ENCODE peak calls at places on chromosome 10, in five cellular contexts. R is IMR-90, I is SK-N-SH, T is GM12878, Q is K562. M is an unnamed sample.

GRCh38 chr10:132394201-132394811 is 2.7 kb upstream of the PWWP2B start:
- DNase-seq in I (no peak), Q (no peak), R (no peak), T (no peak), M (no peak)

GRCh38 chr10:99341860-99342517 is 12.8 kb downstream of the CNNM1 start:
- DNase-seq in T (no peak), R (peak), I (no peak), Q (no peak), M (no peak)

GRCh38 chr10:50033481-50033880 is 34.3 kb upstream of the WASHC2A start:
- DNase-seq in R (peak), Q (no peak), T (no peak), I (no peak), M (no peak)

GRCh38 chr10:71920540-71921318 is 43.5 kb upstream of the CHST3 start:
- DNase-seq in Q (peak), T (no peak), R (no peak), I (no peak), M (no peak)

GRCh38 chr10:119742988-119743646 is 17.3 kb downstream of the INPP5F start:
- DNase-seq in Q (no peak), T (no peak), R (peak), I (no peak), M (no peak)

GRCh38 chr10:97188234-97188847 is 2.6 kb upstream of the SLIT1 start:
- DNase-seq in T (no peak), I (no peak), Q (no peak), R (no peak), M (no peak)

GRCh38 chr10:37478381-37478780 is 353.0 kb downstream of the ANKRD30A start:
- DNase-seq in I (no peak), T (no peak), R (no peak), Q (no peak), M (no peak)

GRCh38 chr10:5469353-5470061 is 29.9 kb downstream of the CALML5 start:
- DNase-seq in I (no peak), T (no peak), R (no peak), Q (no peak), M (no peak)

GRCh38 chr10:35768731-35769130 is 126.6 kb upstream of the FZD8 start:
- DNase-seq in T (no peak), Q (no peak), R (no peak), I (no peak), M (no peak)

GRCh38 chr10:78436706-78437406 is 403.2 kb downstream of the RPS24 start:
- DNase-seq in I (no peak), T (no peak), R (no peak), Q (no peak), M (no peak)

GRCh38 chr10:75959209-75959608 is 527.8 kb downstream of the LRMDA start:
- DNase-seq in Q (no peak), I (no peak), R (peak), T (no peak), M (peak)

GRCh38 chr10:80473096-80473657 is 19.1 kb downstream of the TSPAN14 start:
- DNase-seq in Q (no peak), I (no peak), T (no peak), R (no peak), M (no peak)

GRCh38 chr10:89241491-89242339 is 9.9 kb downstream of the LIPA start:
- DNase-seq in Q (no peak), T (no peak), R (peak), I (no peak), M (no peak)

GRCh38 chr10:31346953-31347352 is 27.9 kb downstream of the ZEB1 start:
- DNase-seq in T (no peak), I (no peak), Q (no peak), R (no peak), M (no peak)

GRCh38 chr10:49649936-49650723 is 29.3 kb upstream of the C10orf53 start:
- DNase-seq in I (peak), Q (no peak), T (no peak), R (no peak), M (no peak)

GRCh38 chr10:47186941-47187340 is 113.1 kb upstream of the GDF10 start:
- DNase-seq in I (no peak), Q (no peak), T (no peak), R (no peak), M (no peak)

GRCh38 chr10:76210241-76210640 is 778.8 kb downstream of the LRMDA start:
- DNase-seq in Q (no peak), I (no peak), R (no peak), T (no peak), M (no peak)

GRCh38 chr10:106705576-106706526 is 458.7 kb downstream of the SORCS1 start:
- DNase-seq in I (peak), Q (peak), R (peak), T (no peak), M (peak)

GRCh38 chr10:805635-806305 is 116.3 kb upstream of the DIP2C start:
- DNase-seq in T (no peak), I (no peak), R (no peak), Q (no peak), M (no peak)

GRCh38 chr10:68861253-68861652 is 33.9 kb downstream of the STOX1 start:
- DNase-seq in T (no peak), I (no peak), R (no peak), Q (no peak), M (peak)

GRCh38 chr10:2978111-2978510 is 89.2 kb upstream of the PFKP start:
- DNase-seq in T (peak), I (peak), R (peak), Q (peak), M (peak)

GRCh38 chr10:60003709-60004191 is 97.4 kb upstream of the CCDC6 start:
- DNase-seq in T (no peak), Q (no peak), I (no peak), R (no peak), M (no peak)

GRCh38 chr10:5546891-5547683 is 22.3 kb downstream of the CALML3 start:
- DNase-seq in T (no peak), Q (no peak), R (peak), I (no peak), M (peak)

GRCh38 chr10:7756360-7756992 is 31.3 kb downstream of the KIN start:
- DNase-seq in Q (no peak), I (no peak), R (peak), T (no peak), M (peak)

GRCh38 chr10:99906470-99906869 is 103.3 kb downstream of the DNMBP start:
- DNase-seq in I (no peak), R (peak), T (no peak), Q (peak), M (peak)

GRCh38 chr10:25689346-25690095 is 244.5 kb upstream of the MYO3A start:
- DNase-seq in I (no peak), R (no peak), T (no peak), Q (no peak), M (no peak)

GRCh38 chr10:95333997-95334792 is 43.4 kb upstream of the PDLIM1 start:
- DNase-seq in Q (no peak), T (no peak), R (peak), I (no peak), M (peak)

GRCh38 chr10:3813986-3814831 is 29.2 kb upstream of the KLF6 start:
- DNase-seq in Q (no peak), R (peak), I (no peak), T (no peak), M (no peak)

GRCh38 chr10:22597142-22597541 is 117.2 kb downstream of the PIP4K2A start:
- DNase-seq in T (peak), R (peak), I (no peak), Q (no peak), M (no peak)

GRCh38 chr10:43249962-43250624 is 16.8 kb downstream of the RASGEF1A start:
- DNase-seq in I (no peak), Q (no peak), T (no peak), R (no peak), M (no peak)

GRCh38 chr10:43251664-43252165 is 15.2 kb downstream of the RASGEF1A start:
- DNase-seq in I (peak), T (no peak), Q (no peak), R (no peak), M (no peak)

GRCh38 chr10:43250625-43250924 is 16.3 kb downstream of the RASGEF1A start:
- DNase-seq in I (no peak), Q (no peak), T (no peak), R (no peak), M (no peak)

GRCh38 chr10:43252166-43252784 is 14.6 kb downstream of the RASGEF1A start:
- DNase-seq in R (no peak), Q (no peak), T (no peak), I (no peak), M (no peak)

DNA sequence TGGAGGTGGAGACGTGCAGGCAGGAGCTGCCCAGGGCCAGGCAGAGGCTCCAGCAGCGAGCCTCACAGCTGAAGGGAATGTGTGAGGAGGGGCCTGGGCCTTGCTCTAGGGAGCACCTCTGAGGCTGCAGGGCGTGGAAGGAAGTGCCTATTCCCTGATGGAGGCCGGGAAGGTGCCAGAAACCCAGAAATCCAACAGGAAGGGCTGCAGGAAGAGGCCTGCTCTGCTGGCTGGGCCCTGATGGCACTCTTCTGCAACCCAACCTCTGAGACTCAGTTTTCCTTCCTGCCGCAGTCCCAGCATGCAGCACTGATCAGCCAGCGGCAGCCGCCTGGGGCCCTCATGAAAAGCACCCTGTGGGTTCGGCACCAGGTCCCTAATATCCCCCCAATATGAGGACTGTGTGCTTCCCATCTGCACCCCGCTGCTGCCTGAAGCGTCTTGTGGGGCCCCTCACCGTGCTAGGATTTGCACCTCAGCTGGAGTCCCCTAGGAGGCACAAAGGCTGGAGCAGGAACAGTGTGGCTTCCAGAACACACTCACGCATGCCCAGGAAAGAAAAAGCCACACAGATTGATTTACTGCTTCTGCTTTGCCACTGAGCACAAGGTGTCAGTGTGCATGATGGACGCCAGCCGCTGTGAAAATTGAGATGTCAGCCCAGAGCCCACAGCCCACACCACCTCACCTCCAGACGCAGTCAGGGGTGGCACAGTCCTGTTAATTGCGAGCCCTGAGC is 15.8 kb downstream of the RASGEF1A start:
- DNase-seq in T (no peak), R (no peak), I (no peak), Q (no peak), M (no peak)
- TF ChIP-seq RCOR1 in T (no peak), R (no peak), I (no peak), Q (no peak), M (no peak)

DNA sequence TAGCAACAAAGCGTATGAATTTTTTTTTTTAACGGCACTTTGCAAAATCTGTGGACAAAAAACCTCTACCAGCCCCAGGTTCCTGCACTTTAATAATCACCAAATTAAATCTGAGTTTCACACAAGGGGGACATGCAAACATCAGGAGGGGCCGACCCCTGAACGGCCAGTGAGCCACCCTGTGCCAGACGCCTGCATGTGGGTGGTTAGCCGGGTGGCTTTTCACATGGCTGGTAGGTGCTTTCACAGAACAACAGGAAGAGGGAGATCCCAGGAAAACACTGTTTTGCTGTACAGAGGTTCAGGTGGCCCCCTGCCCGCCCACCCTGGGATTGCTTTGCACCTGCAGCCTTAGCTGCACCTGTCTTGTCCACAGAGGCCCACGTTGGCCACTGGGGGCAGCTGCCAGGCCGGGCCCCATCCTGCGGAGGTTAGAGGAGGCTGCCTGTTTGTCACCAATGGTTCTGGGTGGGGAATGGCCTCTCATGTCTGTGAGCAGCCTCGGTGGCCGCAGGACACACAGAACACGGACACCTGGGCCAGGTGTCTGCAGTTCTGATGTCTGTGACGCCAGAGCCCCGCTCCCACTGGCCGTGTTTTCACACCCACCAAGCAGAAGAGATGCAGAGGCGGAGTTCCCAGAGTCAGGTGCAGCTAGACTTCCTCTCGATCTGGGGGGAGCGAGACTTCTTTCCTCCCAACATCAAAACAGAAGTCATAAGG is 107.7 kb downstream of the FAM53B start:
- DNase-seq in Q (no peak), R (no peak), I (no peak), T (no peak), M (no peak)
- TF ChIP-seq RCOR1 in Q (no peak), R (no peak), I (no peak), T (no peak), M (no peak)

GRCh38 chr10:121998462-121998861 is 9.5 kb downstream of the TACC2 start:
- DNase-seq in Q (no peak), I (no peak), R (no peak), T (no peak), M (no peak)
- TF ChIP-seq RCOR1 in Q (no peak), I (no peak), R (no peak), T (no peak), M (no peak)

GRCh38 chr10:101085846-101086245 is 24.1 kb downstream of the KAZALD1 start:
- DNase-seq in R (no peak), I (no peak), Q (no peak), T (no peak), M (no peak)
- TF ChIP-seq RCOR1 in R (no peak), I (no peak), Q (no peak), T (no peak), M (no peak)

GRCh38 chr10:69914373-69915268 is 112.9 kb downstream of the COL13A1 start:
- DNase-seq in T (no peak), R (peak), I (peak), Q (peak), M (peak)
- TF ChIP-seq RCOR1 in T (no peak), R (no peak), I (no peak), Q (no peak), M (no peak)

DNA sequence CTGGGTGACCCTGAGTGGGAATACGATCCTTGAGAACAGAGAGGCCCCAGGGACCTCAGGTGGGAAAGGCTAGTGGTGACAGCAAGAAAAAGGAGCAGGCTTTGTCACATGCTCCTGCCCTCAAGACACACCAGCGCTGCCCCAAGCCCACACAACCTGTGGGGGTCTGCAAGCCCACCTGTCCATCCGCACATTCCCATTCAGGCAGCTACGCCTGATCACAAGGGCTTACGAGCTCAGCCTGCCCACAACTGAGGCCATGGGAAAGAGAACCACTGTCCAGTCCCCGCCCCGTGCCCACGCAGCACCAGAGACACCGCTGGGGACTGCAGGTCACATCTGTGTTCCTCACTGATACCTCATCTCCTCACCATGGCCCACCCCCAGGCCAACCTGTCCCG is 26.7 kb downstream of the EBF3 start:
- DNase-seq in I (no peak), T (no peak), Q (no peak), R (no peak), M (no peak)
- TF ChIP-seq RCOR1 in I (no peak), T (no peak), Q (no peak), R (no peak), M (no peak)

GRCh38 chr10:52379287-52379686 is 65.2 kb downstream of the DKK1 start:
- DNase-seq in Q (no peak), I (no peak), R (no peak), T (no peak), M (no peak)
- TF ChIP-seq RCOR1 in Q (no peak), I (no peak), R (no peak), T (no peak), M (no peak)

DNA sequence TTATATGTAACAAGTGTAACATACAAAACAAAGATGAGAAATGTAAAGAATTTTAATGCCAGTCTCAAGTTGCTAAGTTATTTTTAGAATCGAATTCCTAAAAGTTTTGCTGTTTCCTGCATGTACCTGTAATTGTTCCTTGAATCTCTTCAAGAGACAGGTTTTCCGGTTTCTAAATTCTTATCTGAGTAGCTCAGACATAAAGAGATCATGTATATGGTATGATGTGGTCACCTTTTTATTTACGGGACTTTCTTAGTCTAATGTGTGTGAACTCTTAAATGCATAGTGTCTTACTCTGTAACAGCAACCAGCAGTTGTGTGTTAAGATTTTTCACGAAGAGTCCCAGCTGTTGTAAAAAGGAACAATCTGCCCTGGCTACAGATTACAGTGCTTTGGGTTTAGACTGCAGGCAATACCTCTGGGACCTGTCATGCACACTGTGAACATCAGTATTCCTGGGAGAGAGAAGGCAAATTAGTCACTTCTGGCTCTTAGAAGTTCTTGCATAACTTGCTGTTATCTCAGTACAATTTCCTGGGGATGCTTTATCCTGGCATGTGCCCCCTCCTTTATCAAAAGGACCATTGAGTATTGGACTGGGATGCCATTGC is 263.4 kb downstream of the BICC1 start:
- DNase-seq in Q (no peak), R (peak), T (no peak), I (no peak), M (no peak)
- TF ChIP-seq RCOR1 in Q (no peak), R (peak), T (no peak), I (no peak), M (no peak)

GRCh38 chr10:12720217-12720981 is 281.1 kb downstream of the CCDC3 start:
- DNase-seq in T (no peak), I (no peak), Q (no peak), R (peak), M (peak)

GRCh38 chr10:12717981-12718707 is 283.4 kb downstream of the CCDC3 start:
- DNase-seq in I (no peak), Q (no peak), R (peak), T (no peak), M (no peak)

GRCh38 chr10:12719365-12719764 is 282.1 kb downstream of the CCDC3 start:
- DNase-seq in T (no peak), I (no peak), Q (no peak), R (peak), M (no peak)

GRCh38 chr10:12723240-12723639 is 278.3 kb downstream of the CCDC3 start:
- DNase-seq in R (no peak), T (no peak), Q (no peak), I (peak), M (no peak)

GRCh38 chr10:12721334-12721733 is 280.2 kb downstream of the CCDC3 start:
- DNase-seq in I (no peak), Q (no peak), R (no peak), T (no peak), M (no peak)
- TF ChIP-seq RCOR1 in I (no peak), Q (no peak), R (no peak), T (no peak), M (no peak)

M was measured in A549.